ENCODE peak calls at places on chromosomes 7 and 10, in six cellular contexts. One of them, this sample, is unnamed.

GRCh38 chr10:88616250-88616977 is 29.9 kb downstream of the LIPJ start:
- DNase-seq in GM13976: peak
- DNase-seq in dorsolateral prefrontal cortex: peak
- DNase-seq in bronchial epithelial cell: no peak
- DNase-seq in HuH-7: no peak
- DNase-seq in naive thymus-derived CD8-positive, alpha-beta T cell: no peak
- DNase-seq in this sample: no peak

GRCh38 chr7:12607134-12607533 is 36.6 kb downstream of the SCIN start:
- DNase-seq in naive thymus-derived CD8-positive, alpha-beta T cell: no peak
- DNase-seq in bronchial epithelial cell: no peak
- DNase-seq in HuH-7: no peak
- DNase-seq in GM13976: no peak
- DNase-seq in dorsolateral prefrontal cortex: no peak
- DNase-seq in this sample: no peak

GRCh38 chr7:139339698-139340036 is 1.5 kb upstream of the FMC1 start:
- DNase-seq in dorsolateral prefrontal cortex: no peak
- DNase-seq in naive thymus-derived CD8-positive, alpha-beta T cell: no peak
- DNase-seq in GM13976: no peak
- DNase-seq in bronchial epithelial cell: no peak
- DNase-seq in HuH-7: no peak
- DNase-seq in this sample: no peak

GRCh38 chr7:42511027-42511426 is 274.0 kb upstream of the GLI3 start:
- DNase-seq in GM13976: no peak
- DNase-seq in bronchial epithelial cell: peak
- DNase-seq in HuH-7: no peak
- DNase-seq in dorsolateral prefrontal cortex: no peak
- DNase-seq in naive thymus-derived CD8-positive, alpha-beta T cell: no peak
- DNase-seq in this sample: peak

GRCh38 chr7:41984888-41985287 is 252.1 kb downstream of the GLI3 start:
- DNase-seq in naive thymus-derived CD8-positive, alpha-beta T cell: no peak
- DNase-seq in HuH-7: no peak
- DNase-seq in dorsolateral prefrontal cortex: no peak
- DNase-seq in GM13976: no peak
- DNase-seq in bronchial epithelial cell: peak
- DNase-seq in this sample: peak

GRCh38 chr10:3471927-3472704 is 299.5 kb upstream of the PITRM1 start:
- DNase-seq in HuH-7: no peak
- DNase-seq in naive thymus-derived CD8-positive, alpha-beta T cell: no peak
- DNase-seq in bronchial epithelial cell: peak
- DNase-seq in dorsolateral prefrontal cortex: peak
- DNase-seq in GM13976: no peak
- DNase-seq in this sample: peak

GRCh38 chr7:55020481-55020871 is 1.7 kb downstream of the EGFR start:
- DNase-seq in naive thymus-derived CD8-positive, alpha-beta T cell: no peak
- DNase-seq in dorsolateral prefrontal cortex: no peak
- DNase-seq in GM13976: no peak
- DNase-seq in bronchial epithelial cell: peak
- DNase-seq in HuH-7: peak
- DNase-seq in this sample: peak

GRCh38 chr7:106456339-106456738 is 171.6 kb upstream of the NAMPT start:
- DNase-seq in HuH-7: no peak
- DNase-seq in GM13976: no peak
- DNase-seq in bronchial epithelial cell: no peak
- DNase-seq in naive thymus-derived CD8-positive, alpha-beta T cell: no peak
- DNase-seq in dorsolateral prefrontal cortex: no peak
- DNase-seq in this sample: no peak

GRCh38 chr10:51699475-51700227 is at the start of gene CSTF2T:
- DNase-seq in HuH-7: peak
- DNase-seq in GM13976: peak
- DNase-seq in bronchial epithelial cell: peak
- DNase-seq in dorsolateral prefrontal cortex: peak
- DNase-seq in naive thymus-derived CD8-positive, alpha-beta T cell: peak
- DNase-seq in this sample: peak

GRCh38 chr7:142612264-142612881 is 136.9 kb upstream of the PRSS1 start:
- DNase-seq in HuH-7: no peak
- DNase-seq in GM13976: no peak
- DNase-seq in bronchial epithelial cell: no peak
- DNase-seq in naive thymus-derived CD8-positive, alpha-beta T cell: no peak
- DNase-seq in dorsolateral prefrontal cortex: no peak
- DNase-seq in this sample: peak

GRCh38 chr10:117736655-117737054 is 194.1 kb downstream of the EMX2 start:
- DNase-seq in HuH-7: no peak
- DNase-seq in GM13976: no peak
- DNase-seq in naive thymus-derived CD8-positive, alpha-beta T cell: no peak
- DNase-seq in dorsolateral prefrontal cortex: no peak
- DNase-seq in bronchial epithelial cell: no peak
- DNase-seq in this sample: peak

GRCh38 chr10:29663718-29664117 is 28.9 kb upstream of the SVIL start:
- DNase-seq in HuH-7: no peak
- DNase-seq in GM13976: no peak
- DNase-seq in dorsolateral prefrontal cortex: no peak
- DNase-seq in naive thymus-derived CD8-positive, alpha-beta T cell: no peak
- DNase-seq in bronchial epithelial cell: no peak
- DNase-seq in this sample: no peak

GRCh38 chr7:23235688-23236280 is 10.8 kb upstream of the GPNMB start:
- DNase-seq in HuH-7: no peak
- DNase-seq in dorsolateral prefrontal cortex: no peak
- DNase-seq in naive thymus-derived CD8-positive, alpha-beta T cell: no peak
- DNase-seq in GM13976: no peak
- DNase-seq in bronchial epithelial cell: peak
- DNase-seq in this sample: peak

GRCh38 chr7:533266-533665 is 13.6 kb upstream of the PDGFA start:
- DNase-seq in dorsolateral prefrontal cortex: no peak
- DNase-seq in HuH-7: no peak
- DNase-seq in naive thymus-derived CD8-positive, alpha-beta T cell: no peak
- DNase-seq in bronchial epithelial cell: no peak
- DNase-seq in GM13976: no peak
- DNase-seq in this sample: no peak

GRCh38 chr10:27558612-27559020 is 54.5 kb downstream of the RAB18 start:
- DNase-seq in naive thymus-derived CD8-positive, alpha-beta T cell: no peak
- DNase-seq in bronchial epithelial cell: peak
- DNase-seq in GM13976: peak
- DNase-seq in dorsolateral prefrontal cortex: peak
- DNase-seq in HuH-7: peak
- DNase-seq in this sample: peak

GRCh38 chr10:58152698-58153263 is 114.9 kb downstream of the IPMK start:
- DNase-seq in GM13976: peak
- DNase-seq in naive thymus-derived CD8-positive, alpha-beta T cell: peak
- DNase-seq in HuH-7: peak
- DNase-seq in bronchial epithelial cell: peak
- DNase-seq in dorsolateral prefrontal cortex: peak
- DNase-seq in this sample: peak

GRCh38 chr7:151491859-151492258 is 27.8 kb downstream of the RHEB start:
- DNase-seq in bronchial epithelial cell: peak
- DNase-seq in GM13976: no peak
- DNase-seq in HuH-7: peak
- DNase-seq in naive thymus-derived CD8-positive, alpha-beta T cell: no peak
- DNase-seq in dorsolateral prefrontal cortex: no peak
- DNase-seq in this sample: peak

GRCh38 chr10:32266979-32267378 is 80.0 kb downstream of the EPC1 start:
- DNase-seq in bronchial epithelial cell: no peak
- DNase-seq in dorsolateral prefrontal cortex: no peak
- DNase-seq in naive thymus-derived CD8-positive, alpha-beta T cell: no peak
- DNase-seq in HuH-7: no peak
- DNase-seq in GM13976: no peak
- DNase-seq in this sample: no peak

GRCh38 chr7:55120501-55121198 is 101.8 kb downstream of the EGFR start:
- DNase-seq in bronchial epithelial cell: peak
- DNase-seq in naive thymus-derived CD8-positive, alpha-beta T cell: no peak
- DNase-seq in dorsolateral prefrontal cortex: no peak
- DNase-seq in GM13976: no peak
- DNase-seq in HuH-7: peak
- DNase-seq in this sample: peak

GRCh38 chr10:69362471-69362954 is 54.2 kb downstream of the TACR2 start:
- DNase-seq in naive thymus-derived CD8-positive, alpha-beta T cell: peak
- DNase-seq in GM13976: no peak
- DNase-seq in dorsolateral prefrontal cortex: no peak
- DNase-seq in bronchial epithelial cell: peak
- DNase-seq in HuH-7: no peak
- DNase-seq in this sample: peak

GRCh38 chr7:63899691-63900393 is 98.8 kb upstream of the ZNF722 start:
- DNase-seq in bronchial epithelial cell: no peak
- DNase-seq in HuH-7: no peak
- DNase-seq in dorsolateral prefrontal cortex: peak
- DNase-seq in naive thymus-derived CD8-positive, alpha-beta T cell: peak
- DNase-seq in GM13976: no peak
- DNase-seq in this sample: peak

GRCh38 chr10:118590334-118590733 is 5.1 kb downstream of the PRLHR start:
- DNase-seq in GM13976: no peak
- DNase-seq in HuH-7: no peak
- DNase-seq in naive thymus-derived CD8-positive, alpha-beta T cell: no peak
- DNase-seq in bronchial epithelial cell: peak
- DNase-seq in dorsolateral prefrontal cortex: peak
- DNase-seq in this sample: peak

GRCh38 chr10:99536400-99537254 is 3.9 kb downstream of the NKX2-3 start:
- DNase-seq in dorsolateral prefrontal cortex: no peak
- DNase-seq in GM13976: peak
- DNase-seq in naive thymus-derived CD8-positive, alpha-beta T cell: no peak
- DNase-seq in HuH-7: no peak
- DNase-seq in bronchial epithelial cell: no peak
- DNase-seq in this sample: no peak

GRCh38 chr10:59366310-59366709 is 4.0 kb upstream of the FAM13C start:
- DNase-seq in naive thymus-derived CD8-positive, alpha-beta T cell: no peak
- DNase-seq in dorsolateral prefrontal cortex: peak
- DNase-seq in HuH-7: no peak
- DNase-seq in GM13976: no peak
- DNase-seq in bronchial epithelial cell: no peak
- DNase-seq in this sample: no peak

GRCh38 chr7:105454921-105455320 is 66.2 kb upstream of the SRPK2 start:
- DNase-seq in dorsolateral prefrontal cortex: no peak
- DNase-seq in HuH-7: no peak
- DNase-seq in bronchial epithelial cell: peak
- DNase-seq in naive thymus-derived CD8-positive, alpha-beta T cell: no peak
- DNase-seq in GM13976: no peak
- DNase-seq in this sample: no peak

GRCh38 chr10:3877092-3878000 is 92.3 kb upstream of the KLF6 start:
- DNase-seq in HuH-7: no peak
- DNase-seq in naive thymus-derived CD8-positive, alpha-beta T cell: no peak
- DNase-seq in GM13976: no peak
- DNase-seq in dorsolateral prefrontal cortex: no peak
- DNase-seq in bronchial epithelial cell: peak
- DNase-seq in this sample: peak

GRCh38 chr7:127776776-127777390 is 124.9 kb downstream of the SND1 start:
- DNase-seq in GM13976: no peak
- DNase-seq in bronchial epithelial cell: no peak
- DNase-seq in HuH-7: no peak
- DNase-seq in dorsolateral prefrontal cortex: no peak
- DNase-seq in naive thymus-derived CD8-positive, alpha-beta T cell: no peak
- DNase-seq in this sample: no peak

GRCh38 chr10:74906631-74907030 is 80.2 kb downstream of the KAT6B start:
- DNase-seq in dorsolateral prefrontal cortex: no peak
- DNase-seq in naive thymus-derived CD8-positive, alpha-beta T cell: no peak
- DNase-seq in GM13976: no peak
- DNase-seq in bronchial epithelial cell: no peak
- DNase-seq in HuH-7: no peak
- DNase-seq in this sample: no peak

GRCh38 chr7:112036071-112036470 is 170.1 kb downstream of the DOCK4 start:
- DNase-seq in bronchial epithelial cell: peak
- DNase-seq in GM13976: no peak
- DNase-seq in dorsolateral prefrontal cortex: no peak
- DNase-seq in naive thymus-derived CD8-positive, alpha-beta T cell: no peak
- DNase-seq in HuH-7: no peak
- DNase-seq in this sample: peak